ENCODE peak calls at places on chromosomes 6 and 20, in ten cellular contexts. L is astrocyte of the spinal cord, N is H9, M is SK-N-MC, G is GM04504, E is smooth muscle cell of the brain vasculature, Y is naive B cell, Z is NCI-H2081, V is neural progenitor cell, A is dorsolateral prefrontal cortex. P is an unnamed sample.

GRCh38 chr20:20085071-20085470 is 32.7 kb downstream of the CFAP61 start:
- DNase-seq in L (no peak), N (no peak), M (no peak), G (no peak), E (no peak), Y (no peak), Z (no peak), V (no peak), A (peak; percentile 7), P (no peak)

GRCh38 chr6:157714153-157714490 is 108.9 kb upstream of the SNX9 start:
- DNase-seq in L (peak; percentile 62), N (no peak), M (no peak), G (peak; percentile 91), E (no peak), Y (no peak), Z (no peak), V (no peak), A (no peak), P (no peak)

GRCh38 chr6:144581807-144582537 is 296.8 kb downstream of the UTRN start:
- DNase-seq in L (peak; percentile 46), N (peak; percentile 30), M (no peak), G (no peak), E (no peak), Y (peak; percentile 9), Z (peak; percentile 47), V (peak; percentile 63), A (no peak), P (no peak)

GRCh38 chr20:38729767-38730166 is 5.5 kb downstream of the SLC32A1 start:
- DNase-seq in L (no peak), N (no peak), M (no peak), G (no peak), E (no peak), Y (no peak), Z (no peak), V (no peak), A (no peak), P (no peak)

GRCh38 chr6:138795809-138796469 is at the start of gene ECT2L:
- DNase-seq in L (peak; percentile 64), N (peak; percentile 93), M (no peak), G (no peak), E (no peak), Y (no peak), Z (peak; percentile 6), V (peak; percentile 81), A (no peak), P (peak; percentile 12)

GRCh38 chr6:79056226-79056625 is 21.8 kb downstream of the PHIP start:
- DNase-seq in L (no peak), N (no peak), M (no peak), G (no peak), E (no peak), Y (no peak), Z (no peak), V (no peak), A (no peak), P (no peak)

GRCh38 chr6:73282876-73283275 is 19.9 kb upstream of the KHDC1 start:
- DNase-seq in L (no peak), N (no peak), M (no peak), G (no peak), E (no peak), Y (no peak), Z (no peak), V (no peak), A (no peak), P (no peak)

GRCh38 chr6:73308712-73309533 is 45.2 kb downstream of the DPPA5 start:
- DNase-seq in L (peak; percentile 25), N (peak; percentile 65), M (no peak), G (no peak), E (no peak), Y (no peak), Z (peak; percentile 16), V (peak; percentile 58), A (no peak), P (no peak)

GRCh38 chr6:159094444-159095252 is 49.9 kb upstream of the TAGAP start:
- DNase-seq in L (no peak), N (no peak), M (no peak), G (no peak), E (no peak), Y (peak; percentile 93), Z (no peak), V (no peak), A (no peak), P (no peak)

GRCh38 chr6:12528581-12529363 is 187.8 kb upstream of the PHACTR1 start:
- DNase-seq in L (no peak), N (no peak), M (no peak), G (no peak), E (no peak), Y (no peak), Z (no peak), V (peak; percentile 22), A (no peak), P (no peak)

GRCh38 chr6:6661684-6662083 is 73.2 kb downstream of the LY86 start:
- DNase-seq in L (no peak), N (no peak), M (no peak), G (peak; percentile 14), E (no peak), Y (no peak), Z (peak; percentile 80), V (no peak), A (peak; percentile 15), P (no peak)

GRCh38 chr6:56802570-56802969 is 152.3 kb upstream of the BEND6 start:
- DNase-seq in L (peak; percentile 70), N (no peak), M (peak; percentile 76), G (no peak), E (peak; percentile 61), Y (no peak), Z (peak; percentile 83), V (no peak), A (no peak), P (peak; percentile 59)

GRCh38 chr6:87276624-87277023 is 45.8 kb upstream of the SMIM8 start:
- DNase-seq in L (no peak), N (no peak), M (no peak), G (no peak), E (no peak), Y (no peak), Z (no peak), V (no peak), A (no peak), P (no peak)

GRCh38 chr20:50628853-50629674 is 62.3 kb downstream of the RIPOR3 start:
- DNase-seq in L (no peak), N (no peak), M (no peak), G (no peak), E (no peak), Y (no peak), Z (no peak), V (no peak), A (no peak), P (no peak)

GRCh38 chr20:62141397-62142251 is 1.6 kb downstream of the PSMA7 start:
- DNase-seq in L (peak; percentile 15), N (no peak), M (no peak), G (no peak), E (no peak), Y (no peak), Z (no peak), V (peak; percentile 54), A (no peak), P (no peak)

GRCh38 chr20:54128175-54128574 is 45.6 kb downstream of the CYP24A1 start:
- DNase-seq in L (no peak), N (no peak), M (no peak), G (no peak), E (no peak), Y (no peak), Z (no peak), V (no peak), A (no peak), P (no peak)

GRCh38 chr6:52749546-52750152 is 13.6 kb downstream of the GSTA2 start:
- DNase-seq in L (no peak), N (no peak), M (no peak), G (no peak), E (no peak), Y (no peak), Z (no peak), V (no peak), A (no peak), P (no peak)

GRCh38 chr6:122806290-122806689 is 17.2 kb downstream of the SMPDL3A start:
- DNase-seq in L (no peak), N (no peak), M (no peak), G (no peak), E (no peak), Y (no peak), Z (no peak), V (no peak), A (no peak), P (no peak)

GRCh38 chr20:4548552-4548951 is 173.2 kb upstream of the PRND start:
- DNase-seq in L (no peak), N (no peak), M (no peak), G (no peak), E (no peak), Y (no peak), Z (no peak), V (no peak), A (no peak), P (no peak)